ENCODE peak calls at places on chromosomes 13 and 19, in ten cellular contexts. D, V, O, W, I, C, T, R, F and P are unnamed samples. For H3K9me3, the result is how much of the 10 kb centered on the place peaks cover.

GRCh38 chr19:57887195-57887941 is 1.5 kb downstream of the ZNF814 start:
- DNase-seq in D (peak), V (no peak), O (no peak), W (no peak), I (no peak), C (no peak), T (no peak), R (peak), F (no peak), P (no peak)

GRCh38 chr19:17394891-17395415 is 957 bp upstream of the CCDC194 start:
- DNase-seq in D (peak), V (no peak), O (peak), W (peak), I (no peak), C (no peak), T (peak), R (peak), F (peak), P (no peak)

GRCh38 chr19:3970313-3970807 is 539 bp downstream of the DAPK3 start:
- DNase-seq in D (no peak), V (no peak), O (no peak), W (no peak), I (no peak), C (no peak), T (no peak), R (no peak), F (no peak), P (no peak)

GRCh38 chr19:18396471-18397241 is 766 bp downstream of the LRRC25 start:
- DNase-seq in D (no peak), V (no peak), O (no peak), W (no peak), I (no peak), C (no peak), T (no peak), R (no peak), F (no peak), P (no peak)

GRCh38 chr13:42702726-42703125 is 78.7 kb upstream of the FAM216B start:
- DNase-seq in D (peak), V (no peak), O (no peak), W (no peak), I (no peak), C (no peak), T (no peak), R (no peak), F (peak), P (no peak)

GRCh38 chr19:5893907-5894703 is 9.5 kb downstream of the NDUFA11 start:
- DNase-seq in D (no peak), V (no peak), O (no peak), W (no peak), I (no peak), C (no peak), T (no peak), R (no peak), F (no peak), P (no peak)

GRCh38 chr13:31214379-31214778 is 14.6 kb downstream of the B3GLCT start:
- DNase-seq in D (no peak), V (no peak), O (no peak), W (no peak), I (no peak), C (no peak), T (no peak), R (no peak), F (no peak), P (no peak)

GRCh38 chr13:112877976-112878955 is 90.7 kb upstream of the MCF2L start:
- DNase-seq in D (no peak), V (no peak), O (no peak), W (no peak), I (no peak), C (no peak), T (no peak), R (no peak), F (peak), P (no peak)

GRCh38 chr19:23932878-23933277 is 18.2 kb downstream of the ZNF726 start:
- DNase-seq in D (no peak), V (no peak), O (no peak), W (no peak), I (no peak), C (no peak), T (no peak), R (no peak), F (no peak), P (no peak)

GRCh38 chr19:7679017-7679720 is 1.5 kb upstream of the TRAPPC5 start:
- DNase-seq in D (no peak), V (no peak), O (peak), W (peak), I (no peak), C (no peak), T (no peak), R (peak), F (no peak), P (no peak)

GRCh38 chr19:34596115-34596514 is 80.8 kb downstream of the SCGB2B2 start:
- DNase-seq in D (no peak), V (no peak), O (no peak), W (no peak), I (no peak), C (no peak), T (no peak), R (no peak), F (no peak), P (no peak)
- TF ChIP-seq CTCF in D (no peak), V (no peak), O (no peak), W (no peak), I (no peak), C (no peak), T (no peak), R (no peak), F (no peak), P (no peak)

GRCh38 chr13:21696865-21697448 is 26.1 kb downstream of the FGF9 start:
- DNase-seq in D (no peak), V (no peak), O (no peak), W (no peak), I (no peak), C (no peak), T (no peak), R (no peak), F (no peak), P (no peak)
- H3K27ac ChIP-seq in D (no peak), V (no peak), O (no peak), W (no peak), I (no peak), C (no peak), T (no peak), R (no peak), F (no peak), P (no peak)

GRCh38 chr13:91878491-91878890 is 480.1 kb downstream of the GPC5 start:
- DNase-seq in D (no peak), V (no peak), O (no peak), W (no peak), I (no peak), C (no peak), T (no peak), R (no peak), F (no peak), P (no peak)
- H3K9me3 ChIP-seq in D (under half), V (under half), O (under half), W (under half), I (under half), C (under half), T (under half), R (under half), F (under half), P (under half)

DNA sequence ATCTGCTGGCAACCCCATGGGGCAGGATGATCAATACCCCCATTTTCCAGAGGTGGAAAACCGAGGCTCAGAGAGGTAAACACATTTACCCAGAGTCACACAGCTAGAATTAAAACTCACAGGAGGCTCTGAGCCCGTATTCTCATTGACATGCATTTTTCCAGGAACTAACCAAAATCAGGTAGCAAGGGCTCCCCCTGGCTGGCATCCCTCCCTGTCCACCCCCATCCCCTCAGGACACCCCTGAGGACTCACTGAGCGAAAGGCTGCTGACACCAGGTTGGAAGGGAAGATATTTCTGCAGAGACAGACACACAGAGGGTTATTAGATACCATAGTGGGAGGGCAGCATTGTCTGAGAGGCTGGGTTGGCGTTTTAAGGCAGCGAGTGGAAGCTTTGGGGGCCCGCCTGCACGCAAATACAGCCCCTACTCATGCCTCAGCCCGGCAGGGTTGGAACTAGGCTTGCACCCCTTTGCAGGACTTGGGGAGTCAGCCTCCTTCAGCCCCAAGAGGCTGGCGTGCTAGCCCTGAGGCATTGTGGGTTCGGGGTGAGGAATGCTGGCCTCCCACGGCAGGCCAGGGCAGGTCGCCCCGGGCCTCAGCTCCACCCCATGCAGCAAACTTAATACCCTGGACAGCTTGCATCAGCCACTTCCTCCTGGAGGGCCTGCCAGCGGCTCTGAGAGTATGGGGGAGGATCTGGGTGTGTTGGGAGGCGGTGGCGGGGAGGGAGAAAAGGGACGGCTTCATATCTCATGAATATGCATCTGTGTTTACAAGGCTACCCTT is 3.9 kb downstream of the SLC1A5 start:
- DNase-seq in D (peak), V (peak), O (peak), W (no peak), I (no peak), C (no peak), T (peak), R (peak), F (peak), P (peak)
- TF ChIP-seq CTCF in D (peak), V (peak), O (peak), W (peak), I (no peak), C (no peak), T (no peak), R (no peak), F (no peak), P (peak)